ENCODE peak calls at places on chromosomes 12 and 14, in six cellular contexts. E is amygdala, P is NCI-H2171 treated with DMSO at 0.1 percent for 48 hours, K is breast epithelium, Z is astrocyte of the cerebellum, A is ovary. X is an unnamed sample.

GRCh38 chr12:123478069-123478468 is 20.1 kb downstream of the SNRNP35 start:
- DNase-seq in E (no peak), P (no peak), K (no peak), Z (no peak), A (no peak), X (no peak)

GRCh38 chr12:67772276-67773169 is 124.0 kb downstream of the DYRK2 start:
- DNase-seq in E (no peak), P (peak; percentile 93), K (no peak), Z (no peak), A (no peak), X (no peak)

GRCh38 chr14:52051861-52052260 is 17.0 kb downstream of the NID2 start:
- DNase-seq in E (no peak), P (no peak), K (no peak), Z (peak; percentile 68), A (no peak), X (no peak)

GRCh38 chr12:28710882-28711281 is 438.2 kb upstream of the FAR2 start:
- DNase-seq in E (no peak), P (no peak), K (no peak), Z (peak; percentile 63), A (no peak), X (no peak)

GRCh38 chr12:133081408-133081806 is 684 bp downstream of the ZNF140 start:
- DNase-seq in E (no peak), P (no peak), K (no peak), Z (no peak), A (peak; percentile 51), X (peak; percentile 6)

GRCh38 chr12:22082190-22082701 is 36.2 kb downstream of the CMAS start:
- DNase-seq in E (no peak), P (no peak), K (no peak), Z (no peak), A (no peak), X (no peak)

GRCh38 chr12:64171715-64172114 is 50.4 kb downstream of the KICS2 start:
- DNase-seq in E (no peak), P (no peak), K (no peak), Z (no peak), A (no peak), X (no peak)

GRCh38 chr14:100193417-100194357 is 34.2 kb upstream of the DEGS2 start:
- DNase-seq in E (peak; percentile 48), P (no peak), K (no peak), Z (no peak), A (peak; percentile 43), X (peak; percentile 86)

GRCh38 chr14:89805501-89805900 is 149.0 kb downstream of the EFCAB11 start:
- DNase-seq in E (no peak), P (peak; percentile 31), K (no peak), Z (no peak), A (no peak), X (no peak)

GRCh38 chr14:104196461-104197180 is 58.2 kb downstream of the KIF26A start:
- DNase-seq in E (no peak), P (no peak), K (no peak), Z (no peak), A (no peak), X (peak; percentile 17)

GRCh38 chr12:3432176-3432742 is 58.7 kb upstream of the PRMT8 start:
- DNase-seq in E (no peak), P (no peak), K (no peak), Z (no peak), A (no peak), X (no peak)

GRCh38 chr12:40032433-40033259 is 73.2 kb downstream of the SLC2A13 start:
- DNase-seq in E (no peak), P (no peak), K (peak; percentile 57), Z (no peak), A (no peak), X (no peak)

GRCh38 chr12:15538881-15539280 is 216.6 kb downstream of the PTPRO start:
- DNase-seq in E (no peak), P (no peak), K (no peak), Z (no peak), A (no peak), X (no peak)

GRCh38 chr12:105946541-105946940 is 192.2 kb downstream of the NUAK1 start:
- DNase-seq in E (no peak), P (no peak), K (no peak), Z (peak; percentile 75), A (no peak), X (no peak)

GRCh38 chr12:51471465-51471864 is 46.8 kb downstream of the SLC4A8 start:
- DNase-seq in E (no peak), P (no peak), K (no peak), Z (no peak), A (no peak), X (peak; percentile 15)

X was measured in pons.